ENCODE peak calls at places on chromosomes 4 and X, in four cellular contexts. C, I, Z and M are unnamed samples.

GRCh38 chrX:54891573-54891972 is 29.1 kb upstream of the TRO start:
- DNase-seq in Z (peak; percentile 26), C (peak; percentile 18), I (peak; percentile 21), M (peak; percentile 40)

GRCh38 chr4:141851246-141851891 is 215.0 kb downstream of the IL15 start:
- DNase-seq in Z (no peak), I (no peak), C (no peak), M (no peak)

GRCh38 chrX:69163936-69164741 is 1.1 kb downstream of the PJA1 start:
- DNase-seq in Z (no peak), C (peak; percentile 33), I (no peak), M (peak; percentile 13)

GRCh38 chrX:125778256-125778655 is 387.8 kb downstream of the DCAF12L2 start:
- DNase-seq in I (no peak), Z (no peak), C (no peak), M (no peak)

GRCh38 chr4:3796960-3797359 is 30.8 kb downstream of the ADRA2C start:
- DNase-seq in Z (no peak), C (no peak), I (no peak), M (no peak)

GRCh38 chrX:1480082-1480785 is 27.5 kb upstream of the ASMTL start:
- DNase-seq in I (no peak), C (no peak), Z (no peak), M (peak; percentile 42)

GRCh38 chr4:87884976-87885574 is 52.3 kb downstream of the MEPE start:
- DNase-seq in I (no peak), Z (no peak), C (no peak), M (no peak)

GRCh38 chrX:124931241-124931640 is 388.4 kb upstream of the TEX13C start:
- DNase-seq in I (no peak), Z (no peak), C (no peak), M (no peak)

GRCh38 chr4:126595643-126596042 is 1037.1 kb upstream of the INTU start:
- DNase-seq in I (no peak), C (no peak), Z (no peak), M (no peak)

GRCh38 chr4:188987011-188987410 is 847.8 kb downstream of the TRIML1 start:
- DNase-seq in Z (no peak), I (no peak), C (no peak), M (no peak)

GRCh38 chrX:69556094-69557011 is 52.2 kb downstream of the NALF2 start:
- DNase-seq in C (peak; percentile 26), Z (peak; percentile 16), I (peak; percentile 99), M (no peak)

GRCh38 chrX:68684291-68684918 is 36.9 kb downstream of the STARD8 start:
- DNase-seq in I (no peak), Z (no peak), C (peak; percentile 26), M (peak; percentile 60)

GRCh38 chr4:72629540-72629939 is 60.5 kb upstream of the ADAMTS3 start:
- DNase-seq in I (no peak), C (no peak), Z (no peak), M (no peak)

DNA sequence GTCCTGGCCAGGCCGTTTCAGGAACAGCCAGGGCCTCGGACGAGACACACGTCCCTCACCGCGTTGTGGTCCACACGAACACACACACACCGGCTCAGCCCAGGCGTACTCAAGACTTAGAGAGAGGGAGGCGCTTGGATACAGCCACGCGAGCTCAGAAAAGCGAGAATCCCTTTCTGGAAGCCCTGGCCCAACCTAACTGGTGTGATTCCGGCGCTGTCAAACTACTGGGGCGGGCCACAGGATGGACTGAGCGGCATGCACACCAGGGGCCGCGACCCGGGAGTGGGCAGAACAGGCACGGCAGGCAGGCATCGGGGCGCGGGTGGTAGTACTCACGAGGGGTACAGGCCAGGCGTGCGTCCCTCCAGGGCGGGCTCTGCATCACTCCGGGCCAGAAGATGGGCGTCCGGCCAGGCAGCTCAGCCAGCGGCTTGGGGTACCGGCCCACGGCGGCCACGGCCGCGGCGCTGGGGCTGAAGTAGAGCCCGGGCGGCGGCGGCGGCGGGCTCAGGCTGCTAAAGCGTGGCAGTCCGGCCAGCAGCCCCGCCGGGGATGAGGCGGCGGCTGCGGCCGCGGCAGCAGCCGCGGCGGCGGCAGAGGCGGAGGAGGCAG is 1.8 kb downstream of the NKX6-1 start:
- DNase-seq in I (no peak), C (no peak), Z (no peak), M (no peak)
- H3K4me3 ChIP-seq in I (no peak overlapping the region), C (no peak overlapping the region), Z (peak overlapping the region; percentile 66), M (no peak overlapping the region)

GRCh38 chr4:6222761-6223292 is 22.5 kb upstream of the JAKMIP1 start:
- DNase-seq in Z (no peak), C (no peak), I (no peak), M (no peak)
- TF ChIP-seq MYC in Z (no peak), C (no peak), I (no peak), M (no peak)

DNA sequence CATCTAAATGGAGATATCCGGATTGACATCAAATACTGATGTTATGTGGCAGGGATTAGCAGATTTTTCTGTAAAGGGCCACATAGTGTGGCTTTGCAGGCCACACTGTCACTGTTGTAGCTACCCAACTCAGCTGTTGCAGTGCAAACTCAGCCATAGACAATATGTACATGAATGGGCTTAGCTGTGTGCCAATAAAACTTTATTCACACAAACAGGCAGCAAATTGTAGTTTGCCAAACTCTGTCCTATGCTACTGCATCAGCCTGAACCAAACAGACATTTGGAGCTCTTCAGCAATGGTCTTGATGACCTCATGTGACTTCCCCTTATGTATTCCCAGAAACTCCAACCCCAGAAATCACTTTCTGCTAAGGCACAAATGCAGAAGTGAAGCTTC is 18.4 kb upstream of the TRPC5OS start:
- DNase-seq in I (no peak), C (no peak), Z (no peak), M (no peak)
- TF ChIP-seq JUN in I (no peak), C (no peak), Z (no peak), M (no peak)

DNA sequence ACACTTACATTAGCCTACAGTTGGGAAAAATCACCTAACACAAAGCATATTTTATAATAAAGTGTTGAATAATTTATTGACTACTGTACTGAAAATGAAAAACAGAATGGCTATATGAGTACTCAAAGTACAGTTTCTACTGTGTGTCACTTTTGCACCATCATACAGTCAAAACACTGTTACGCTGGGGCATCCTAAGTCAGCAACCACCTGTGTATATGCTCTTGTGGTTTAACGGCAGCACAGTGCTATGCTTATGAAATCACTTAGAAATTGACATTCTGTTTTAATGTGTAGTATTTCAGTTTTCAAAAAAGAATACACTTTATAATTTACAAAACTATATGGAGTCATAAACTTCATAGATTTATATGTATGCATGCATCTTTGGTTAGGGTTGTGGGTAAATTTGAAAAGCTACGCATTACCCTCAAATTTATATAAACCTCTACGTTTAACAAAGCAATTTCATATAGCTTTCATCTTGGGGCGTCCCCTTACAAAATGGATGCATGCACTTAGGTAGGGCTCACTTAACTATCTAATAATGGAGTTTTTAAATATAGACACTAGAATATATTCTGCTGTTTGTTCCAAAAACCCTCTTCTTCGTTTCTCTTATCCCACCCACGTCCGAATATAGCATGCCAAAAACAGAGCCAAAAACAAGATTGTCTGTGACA is 691 bp upstream of the NEIL3 start:
- DNase-seq in C (no peak), Z (no peak), I (no peak), M (no peak)
- H3K4me3 ChIP-seq in C (peak overlapping the region; percentile 84), Z (peak overlapping the region; percentile 58), I (peak overlapping the region; percentile 85), M (peak overlapping the region; percentile 66)

GRCh38 chr4:82891728-82892466 is 944 bp upstream of the SEC31A start:
- DNase-seq in I (no peak), Z (no peak), C (no peak), M (no peak)
- TF ChIP-seq MYC in I (no peak), Z (no peak), C (no peak), M (no peak)